ENCODE peak calls at places on chromosomes 3 and 15, in five cellular contexts. A, P, O, W and J are unnamed samples.

GRCh38 chr3:105773291-105773690 is 95.5 kb downstream of the CBLB start:
- DNase-seq in A (no peak), P (no peak), W (no peak), O (no peak), J (no peak)

GRCh38 chr15:66946578-66947164 is 118.7 kb upstream of the SMAD3 start:
- DNase-seq in P (peak), W (no peak), O (no peak), A (peak), J (no peak)

GRCh38 chr3:176663376-176663775 is 533.9 kb downstream of the TBL1XR1 start:
- DNase-seq in A (no peak), P (no peak), O (no peak), W (no peak), J (no peak)

GRCh38 chr3:112338727-112339056 is 5.7 kb downstream of the CD200 start:
- DNase-seq in A (no peak), O (no peak), W (no peak), P (no peak), J (no peak)

GRCh38 chr3:35832140-35832571 is 192.8 kb downstream of the ARPP21 start:
- DNase-seq in P (no peak), W (no peak), A (no peak), O (no peak), J (no peak)

GRCh38 chr3:23117856-23118255 is 85.3 kb upstream of the UBE2E2 start:
- DNase-seq in O (no peak), A (no peak), W (no peak), P (no peak), J (no peak)

GRCh38 chr3:137062250-137062649 is 104.5 kb downstream of the IL20RB start:
- DNase-seq in O (no peak), A (no peak), W (no peak), P (no peak), J (no peak)

GRCh38 chr3:188437921-188438320 is 284.0 kb downstream of the LPP start:
- DNase-seq in W (no peak), A (no peak), P (no peak), O (no peak), J (no peak)

GRCh38 chr15:84034831-84035753 is 200.5 kb upstream of the GOLGA6L4 start:
- DNase-seq in O (no peak), W (no peak), P (no peak), A (no peak), J (no peak)

GRCh38 chr3:155714295-155714718 is 30.6 kb downstream of the PLCH1 start:
- DNase-seq in W (no peak), A (no peak), O (no peak), P (no peak), J (no peak)